ENCODE peak calls at places on chromosome 1, in seven cellular contexts. R, N, I, L, M, W and U are unnamed samples.

GRCh38 chr1:167486090-167486824 is 32.1 kb downstream of the CD247 start:
- DNase-seq in R (no peak), N (no peak), W (no peak), I (no peak), L (no peak), M (no peak), U (peak)

GRCh38 chr1:29298175-29298720 is 61.9 kb downstream of the PTPRU start:
- DNase-seq in N (no peak), R (no peak), W (no peak), I (no peak), L (no peak), M (peak), U (no peak)

GRCh38 chr1:161954050-161954449 is 69.6 kb downstream of the OLFML2B start:
- DNase-seq in R (no peak), I (no peak), M (no peak), W (no peak), L (no peak), N (no peak), U (no peak)

GRCh38 chr1:41698916-41699860 is 214.7 kb upstream of the EDN2 start:
- DNase-seq in L (no peak), R (peak), N (no peak), W (no peak), I (no peak), M (no peak), U (no peak)

GRCh38 chr1:180482425-180483275 is 19.7 kb downstream of the ACBD6 start:
- DNase-seq in N (no peak), R (peak), W (no peak), M (peak), L (no peak), I (peak), U (peak)

GRCh38 chr1:41540886-41541591 is 56.6 kb upstream of the EDN2 start:
- DNase-seq in I (no peak), L (no peak), M (no peak), R (peak), N (no peak), W (no peak), U (no peak)

GRCh38 chr1:200619894-200620272 is 668 bp downstream of the KIF14 start:
- DNase-seq in R (no peak), M (no peak), N (no peak), L (no peak), I (no peak), W (no peak), U (no peak)

GRCh38 chr1:16267690-16268180 is 30.8 kb upstream of the CPLANE2 start:
- DNase-seq in R (no peak), I (no peak), L (no peak), M (no peak), W (no peak), N (no peak), U (no peak)

GRCh38 chr1:67860776-67861175 is 27.5 kb upstream of the GNG12 start:
- DNase-seq in L (no peak), R (no peak), I (no peak), W (no peak), N (no peak), M (no peak), U (no peak)

GRCh38 chr1:23100074-23100748 is 68.4 kb downstream of the LUZP1 start:
- DNase-seq in N (no peak), I (peak), L (no peak), W (peak), R (peak), M (peak), U (peak)

GRCh38 chr1:56073614-56074356 is 505.6 kb downstream of the PLPP3 start:
- DNase-seq in M (no peak), I (no peak), L (no peak), W (peak), R (peak), N (no peak), U (peak)

GRCh38 chr1:176826265-176826664 is 338.2 kb downstream of the ASTN1 start:
- DNase-seq in M (no peak), L (no peak), W (no peak), I (no peak), R (no peak), N (no peak), U (peak)

GRCh38 chr1:218347316-218347712 is 2.2 kb downstream of the TGFB2 start:
- DNase-seq in R (peak), L (peak), M (peak), N (no peak), I (no peak), W (no peak), U (peak)

DNA sequence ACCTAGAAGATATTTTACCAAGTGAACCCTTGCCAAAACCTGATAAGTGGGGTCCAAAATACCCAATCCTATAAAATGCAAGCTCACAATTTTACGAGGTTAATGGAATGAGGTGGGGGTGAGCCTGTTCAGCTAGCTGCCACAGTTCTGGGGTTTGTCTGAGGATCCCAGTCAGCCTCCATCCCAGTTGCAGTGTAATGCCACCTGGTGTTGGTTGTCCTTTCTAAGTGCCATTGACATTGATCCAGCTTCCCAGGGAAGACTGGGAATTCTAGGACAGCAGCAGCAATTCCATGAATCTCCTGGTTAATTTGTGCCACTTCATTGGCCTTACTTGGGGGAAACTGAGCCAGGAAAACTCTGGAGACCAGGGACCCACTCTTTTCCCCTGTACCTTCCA is 298.3 kb downstream of the RWDD3 start:
- DNase-seq in M (peak), L (peak), I (no peak), N (no peak), R (no peak), W (no peak), U (no peak)
- H4K8ac ChIP-seq in M (no peak), L (no peak), I (no peak), N (no peak), R (no peak), W (no peak), U (no peak)

GRCh38 chr1:165834229-165834628 is 6.8 kb downstream of the UCK2 start:
- DNase-seq in N (no peak), R (no peak), W (no peak), M (no peak), L (no peak), I (no peak), U (no peak)

GRCh38 chr1:165832902-165833301 is 5.5 kb downstream of the UCK2 start:
- DNase-seq in M (no peak), L (no peak), R (no peak), N (no peak), I (no peak), W (no peak), U (no peak)

GRCh38 chr1:165831146-165831545 is 3.7 kb downstream of the UCK2 start:
- DNase-seq in N (no peak), M (no peak), L (no peak), R (no peak), W (no peak), I (no peak), U (no peak)

GRCh38 chr1:165834881-165835280 is 7.5 kb downstream of the UCK2 start:
- DNase-seq in W (no peak), N (no peak), I (no peak), R (no peak), M (no peak), L (no peak), U (no peak)

DNA sequence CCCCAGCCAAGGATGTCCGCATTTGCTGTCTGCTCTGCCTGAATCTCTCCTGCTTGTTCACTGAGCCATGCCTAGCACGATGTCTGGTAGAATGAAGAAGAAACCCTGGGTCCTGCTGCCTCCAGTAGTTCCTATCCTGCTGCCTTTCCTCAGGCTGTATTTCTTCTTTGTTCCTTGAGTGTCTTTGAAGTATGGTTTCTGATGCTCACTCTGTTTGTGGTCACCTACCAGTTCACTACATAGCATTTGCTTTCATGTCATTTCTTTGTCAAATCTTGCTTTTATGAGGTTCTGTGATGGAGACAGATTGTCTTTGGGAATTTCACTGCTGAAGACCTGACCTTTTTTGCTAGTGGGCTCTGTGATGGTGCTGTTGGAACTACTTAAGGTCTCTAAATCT is 5.9 kb downstream of the UCK2 start:
- DNase-seq in I (no peak), N (no peak), L (no peak), R (no peak), M (no peak), W (no peak), U (no peak)
- H2AK5ac ChIP-seq in I (no peak), N (peak), L (no peak), R (no peak), M (no peak), W (peak), U (peak)

GRCh38 chr1:47850451-47850850 is 146.7 kb downstream of the TRABD2B start:
- DNase-seq in W (no peak), M (no peak), R (no peak), L (no peak), I (no peak), N (no peak), U (no peak)

GRCh38 chr1:47852006-47852686 is 145.0 kb downstream of the TRABD2B start:
- DNase-seq in R (no peak), M (no peak), L (no peak), N (no peak), W (no peak), I (no peak), U (no peak)

GRCh38 chr1:47848985-47849610 is 148.1 kb downstream of the TRABD2B start:
- DNase-seq in N (no peak), R (no peak), L (no peak), I (no peak), M (no peak), W (no peak), U (no peak)

GRCh38 chr1:47846981-47847380 is 150.2 kb downstream of the TRABD2B start:
- DNase-seq in R (no peak), L (no peak), W (no peak), N (no peak), M (no peak), I (no peak), U (no peak)

DNA sequence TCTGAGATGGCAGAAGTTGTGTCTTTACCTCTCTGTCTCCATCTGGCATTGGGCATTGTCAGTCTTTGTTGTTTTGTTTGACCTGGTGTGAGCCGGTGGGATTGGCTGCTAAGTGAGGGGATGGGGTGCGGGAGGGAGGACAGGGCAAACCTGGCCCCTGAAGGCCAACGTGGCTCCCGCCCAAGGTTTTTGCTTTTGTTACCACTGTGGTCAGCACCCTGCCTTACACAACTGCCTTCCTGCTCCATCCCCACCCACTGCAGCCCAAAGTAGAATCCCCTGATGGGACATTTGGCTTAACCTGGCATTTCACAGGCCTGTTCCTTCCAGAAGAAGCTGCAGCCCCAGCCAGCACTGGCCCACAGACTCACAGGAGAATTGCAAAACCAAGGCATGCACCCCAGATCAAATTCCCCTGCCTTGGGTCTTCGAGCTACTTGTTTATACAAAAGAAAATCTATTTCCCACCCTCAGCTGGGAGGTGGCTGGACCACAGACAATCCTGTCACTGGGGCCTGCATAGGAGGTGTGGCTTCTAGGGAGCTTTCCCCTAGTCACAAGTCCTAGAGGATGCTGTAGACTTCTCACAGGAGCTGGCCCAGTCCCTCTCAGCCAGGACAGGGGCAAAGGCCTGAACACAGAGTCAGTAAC is 147.4 kb downstream of the TRABD2B start:
- DNase-seq in M (no peak), N (no peak), L (no peak), R (no peak), W (no peak), I (no peak), U (no peak)
- H4K8ac ChIP-seq in M (no peak), N (no peak), L (no peak), R (no peak), W (no peak), I (no peak), U (no peak)

DNA sequence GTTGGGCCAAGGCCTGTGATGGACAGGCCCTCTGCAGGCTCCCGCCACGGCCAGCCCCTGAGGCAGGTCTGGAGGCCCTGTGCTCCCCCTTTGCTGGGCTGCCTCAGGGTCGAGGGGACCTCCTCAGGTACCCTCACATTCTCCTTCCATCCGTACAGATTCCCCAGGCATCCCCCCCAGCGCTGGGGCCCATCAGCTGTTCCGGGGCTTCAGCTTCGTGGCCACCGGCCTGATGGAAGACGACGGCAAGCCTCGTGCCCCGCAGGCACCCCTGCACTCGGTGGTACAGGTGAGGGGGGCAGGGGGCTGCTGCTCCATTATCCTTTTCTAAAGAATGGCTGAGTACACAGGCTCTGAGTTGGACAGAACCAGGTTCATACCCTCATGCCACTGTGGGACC is 29.1 kb downstream of the RPS6KA1 start:
- DNase-seq in M (no peak), R (no peak), L (no peak), I (no peak), W (no peak), N (no peak), U (no peak)
- H2AK5ac ChIP-seq in M (no peak), R (no peak), L (no peak), I (no peak), W (no peak), N (no peak), U (no peak)

GRCh38 chr1:10794724-10795304 is 1.6 kb downstream of the CASZ1 start:
- DNase-seq in M (peak), R (no peak), N (no peak), W (no peak), I (no peak), L (peak), U (peak)
- H4K8ac ChIP-seq in M (no peak), R (no peak), N (no peak), W (no peak), I (no peak), L (no peak), U (no peak)

DNA sequence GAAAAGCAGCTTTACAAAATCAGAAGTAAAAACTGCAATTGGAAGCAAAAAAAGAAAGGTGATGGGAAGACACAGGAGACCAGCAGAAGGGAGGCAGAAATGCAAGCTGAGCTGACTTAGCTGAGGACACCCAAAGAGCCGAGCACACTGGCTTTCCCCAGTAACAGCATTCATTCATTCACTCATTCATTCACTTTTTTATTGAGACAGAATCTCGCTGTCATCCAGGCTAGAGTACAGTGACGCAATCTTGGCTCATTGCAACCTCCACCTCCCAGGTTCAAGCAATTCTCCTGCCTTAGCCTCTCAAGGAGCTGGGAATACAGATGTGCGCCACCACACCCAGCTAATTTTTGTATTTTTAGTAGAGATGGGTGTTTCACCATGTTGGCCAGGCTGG is 8.2 kb downstream of the ANGPTL7 start:
- DNase-seq in I (no peak), N (no peak), L (no peak), W (no peak), R (no peak), M (no peak), U (no peak)
- H2AK5ac ChIP-seq in I (no peak), N (no peak), L (no peak), W (no peak), R (no peak), M (no peak), U (no peak)

GRCh38 chr1:229342902-229343587 is at the start of gene CCSAP:
- DNase-seq in L (peak), W (peak), R (peak), M (peak), I (peak), N (no peak), U (peak)
- H4K8ac ChIP-seq in L (no peak), W (peak), R (peak), M (no peak), I (no peak), N (peak), U (peak)

GRCh38 chr1:240800291-240800690 is 188.3 kb upstream of the GREM2 start:
- DNase-seq in I (no peak), W (no peak), N (no peak), M (no peak), R (no peak), L (no peak), U (no peak)
- H2AK5ac ChIP-seq in I (no peak), W (no peak), N (no peak), M (no peak), R (no peak), L (no peak), U (no peak)